ENCODE peak calls at places on chromosomes 3 and 15, in seven cellular contexts. L is effector memory CD4-positive, alpha-beta T cell; H is mesothelial cell of epicardium; J is omental fat pad; Q is NAMALWA; C is NCI-H69; O is naive thymus-derived CD4-positive, alpha-beta T cell. T is an unnamed sample.

GRCh38 chr3:182375921-182376320 is 417.4 kb upstream of the ATP11B start:
- DNase-seq in L (no peak), J (no peak), C (peak; percentile 73), Q (no peak), H (no peak), O (no peak), T (no peak)

GRCh38 chr3:128485283-128486156 is 7.5 kb downstream of the GATA2 start:
- DNase-seq in O (no peak), C (no peak), L (no peak), Q (no peak), H (no peak), J (no peak), T (no peak)

GRCh38 chr15:88894348-88894818 is 961 bp downstream of the HAPLN3 start:
- DNase-seq in H (peak; percentile 58), O (peak; percentile 79), J (no peak), L (peak; percentile 75), Q (peak; percentile 46), C (peak; percentile 40), T (no peak)

GRCh38 chr15:38518084-38518483 is 46.5 kb downstream of the RASGRP1 start:
- DNase-seq in Q (no peak), C (no peak), J (no peak), L (no peak), O (no peak), H (no peak), T (no peak)

GRCh38 chr15:99721104-99721778 is 12.0 kb downstream of the LYSMD4 start:
- DNase-seq in Q (no peak), O (no peak), L (no peak), C (peak; percentile 10), J (no peak), H (no peak), T (no peak)

GRCh38 chr3:101902041-101902440 is 52.7 kb downstream of the NFKBIZ start:
- DNase-seq in J (no peak), L (no peak), Q (no peak), O (peak; percentile 11), H (no peak), C (no peak), T (no peak)

GRCh38 chr3:36542186-36542585 is 161.9 kb downstream of the STAC start:
- DNase-seq in L (no peak), C (no peak), O (no peak), J (no peak), Q (no peak), H (no peak), T (no peak)

GRCh38 chr15:51311510-51311909 is 26.9 kb downstream of the CYP19A1 start:
- DNase-seq in C (peak; percentile 61), H (no peak), Q (no peak), L (no peak), J (no peak), O (no peak), T (no peak)

GRCh38 chr15:44775923-44776322 is 39.6 kb downstream of the TRIM69 start:
- DNase-seq in O (no peak), Q (peak; percentile 88), L (no peak), J (no peak), C (peak; percentile 88), H (no peak), T (no peak)

GRCh38 chr3:197877902-197878301 is 72.1 kb upstream of the RPL35A start:
- DNase-seq in J (no peak), C (no peak), H (no peak), Q (no peak), O (no peak), L (no peak), T (no peak)

GRCh38 chr3:133834621-133835417 is 29.2 kb downstream of the SRPRB start:
- DNase-seq in L (no peak), C (no peak), J (no peak), Q (no peak), O (no peak), H (no peak), T (no peak)

GRCh38 chr3:133042778-133043177 is 4.6 kb downstream of the TMEM108 start:
- DNase-seq in L (no peak), O (no peak), J (no peak), H (no peak), Q (no peak), C (peak; percentile 19), T (no peak)

GRCh38 chr3:171809513-171810277 is 588 bp downstream of the PLD1 start:
- DNase-seq in L (no peak), C (peak; percentile 57), H (peak; percentile 70), J (peak; percentile 59), O (no peak), Q (no peak), T (peak; percentile 60)

GRCh38 chr15:68618339-68619302 is 39.8 kb downstream of the CORO2B start:
- DNase-seq in J (no peak), Q (no peak), O (no peak), L (no peak), C (peak; percentile 75), H (no peak), T (no peak)

GRCh38 chr3:153052096-153052460 is 109.9 kb upstream of the RAP2B start:
- DNase-seq in J (no peak), H (no peak), O (no peak), C (peak; percentile 62), Q (no peak), L (no peak), T (no peak)

GRCh38 chr3:59512066-59512465 is 462.2 kb upstream of the CFAP20DC start:
- DNase-seq in O (no peak), C (no peak), H (no peak), J (no peak), L (no peak), Q (no peak), T (no peak)

GRCh38 chr3:100106531-100107155 is 7.7 kb downstream of the FILIP1L start:
- DNase-seq in L (no peak), J (no peak), O (no peak), C (peak; percentile 77), Q (no peak), H (no peak), T (no peak)

GRCh38 chr15:50247819-50248650 is 17.5 kb downstream of the HDC start:
- DNase-seq in C (peak; percentile 36), Q (peak; percentile 17), H (no peak), O (peak; percentile 18), J (no peak), L (peak; percentile 8), T (no peak)

GRCh38 chr3:5568451-5568850 is 380.9 kb downstream of the EDEM1 start:
- DNase-seq in Q (peak; percentile 40), J (no peak), H (no peak), O (no peak), C (peak; percentile 41), L (no peak), T (no peak)

T was measured in thoracic aorta.